ENCODE peak calls at places on chromosome 21, in six cellular contexts. D is fibroblast of mammary gland, K is GM13976, T is ascending aorta, G is omental fat pad, I is esophagus squamous epithelium. H is an unnamed sample.

GRCh38 chr21:39663742-39664492 is 51.2 kb downstream of the B3GALT5 start:
- DNase-seq in D (no peak), K (no peak), T (peak), G (no peak), I (no peak), H (no peak)

GRCh38 chr21:28771790-28772501 is 220.7 kb downstream of the LTN1 start:
- DNase-seq in D (peak), K (no peak), T (peak), G (no peak), I (no peak), H (no peak)

GRCh38 chr21:28791595-28792282 is 200.9 kb downstream of the LTN1 start:
- DNase-seq in D (no peak), K (no peak), T (no peak), G (no peak), I (no peak), H (no peak)

GRCh38 chr21:28333455-28334108 is 659.1 kb downstream of the LTN1 start:
- DNase-seq in D (peak), K (no peak), T (no peak), G (no peak), I (no peak), H (no peak)

GRCh38 chr21:43965911-43966585 is 46.1 kb upstream of the TRAPPC10 start:
- DNase-seq in D (no peak), K (no peak), T (no peak), G (no peak), I (no peak), H (no peak)

GRCh38 chr21:20618878-20619277 is 379.3 kb upstream of the NCAM2 start:
- DNase-seq in D (no peak), K (no peak), T (no peak), G (no peak), I (no peak), H (no peak)

GRCh38 chr21:24868117-24868516 is 739.2 kb downstream of the MRPL39 start:
- DNase-seq in D (no peak), K (no peak), T (no peak), G (no peak), I (no peak), H (no peak)

GRCh38 chr21:43812139-43812821 is 22.9 kb downstream of the RRP1 start:
- DNase-seq in D (no peak), K (no peak), T (no peak), G (no peak), I (no peak), H (no peak)

GRCh38 chr21:40507978-40508377 is 339.0 kb downstream of the DSCAM start:
- DNase-seq in D (peak), K (no peak), T (no peak), G (no peak), I (no peak), H (no peak)

GRCh38 chr21:14358775-14359174 is 24.2 kb downstream of the HSPA13 start:
- DNase-seq in D (peak), K (no peak), T (no peak), G (no peak), I (no peak), H (no peak)

GRCh38 chr21:29376556-29376955 is 77.8 kb downstream of the BACH1 start:
- DNase-seq in D (peak), K (peak), T (no peak), G (no peak), I (no peak), H (peak)

GRCh38 chr21:17828223-17828622 is 9.1 kb upstream of the C21orf91 start:
- DNase-seq in D (peak), K (no peak), T (no peak), G (no peak), I (no peak), H (no peak)

GRCh38 chr21:36482673-36483072 is 2.8 kb upstream of the CLDN14 start:
- DNase-seq in D (no peak), K (no peak), T (no peak), G (no peak), I (no peak), H (no peak)

GRCh38 chr21:14531927-14532326 is 14.2 kb downstream of the SAMSN1 start:
- DNase-seq in D (no peak), K (no peak), T (no peak), G (no peak), I (no peak), H (no peak)

GRCh38 chr21:39971961-39972360 is 104.7 kb downstream of the PCP4 start:
- DNase-seq in D (no peak), K (no peak), T (no peak), G (no peak), I (no peak), H (no peak)

GRCh38 chr21:36385233-36385908 is at the start of gene CHAF1B:
- DNase-seq in D (peak), K (peak), T (peak), G (peak), I (no peak), H (peak)

GRCh38 chr21:44969066-44969649 is 29.3 kb downstream of the SLX9 start:
- DNase-seq in D (no peak), K (no peak), T (no peak), G (no peak), I (no peak), H (no peak)
- TF ChIP-seq CTCF in D (no peak), K (no peak), T (no peak), G (no peak), I (no peak), H (no peak)

GRCh38 chr21:16605588-16605987 is 875.8 kb downstream of the USP25 start:
- DNase-seq in D (peak), K (no peak), T (no peak), G (no peak), I (no peak), H (no peak)

DNA sequence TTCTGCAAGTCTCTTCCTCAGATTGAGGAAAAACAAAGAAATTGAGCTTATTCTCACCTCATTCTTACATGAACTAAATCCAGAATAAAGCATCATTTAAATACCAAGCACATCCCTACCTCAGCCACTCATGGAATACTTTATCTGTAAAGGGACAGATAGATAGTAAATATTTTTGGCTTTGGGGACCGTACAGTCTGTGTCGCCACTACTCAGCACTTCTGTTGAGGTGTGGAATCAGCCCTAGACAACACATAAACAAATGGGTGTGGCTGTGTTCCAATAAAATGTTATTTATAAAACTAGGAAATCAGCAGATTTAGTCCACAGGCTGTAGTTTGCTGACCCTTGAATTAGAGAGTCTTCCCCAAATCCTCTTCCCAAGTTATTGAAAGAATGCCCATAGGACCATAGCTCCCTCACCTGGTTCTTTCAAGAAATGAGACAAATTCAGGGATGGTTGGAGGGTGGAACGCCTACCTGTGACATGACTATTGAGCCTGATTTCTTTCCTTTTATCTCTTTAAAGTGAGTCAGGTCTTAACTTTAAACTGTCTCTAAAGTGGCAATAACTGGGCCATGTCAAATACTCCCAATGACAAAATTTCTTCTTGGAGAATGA is 878.5 kb downstream of the USP25 start:
- DNase-seq in D (peak), K (no peak), T (no peak), G (no peak), I (no peak), H (no peak)
- TF ChIP-seq CTCF in D (peak), K (no peak), T (no peak), G (no peak), I (peak), H (no peak)

GRCh38 chr21:37546299-37546908 is 179.8 kb downstream of the DYRK1A start:
- DNase-seq in D (no peak), K (no peak), T (peak), G (no peak), I (no peak), H (no peak)
- TF ChIP-seq CTCF in D (no peak), K (no peak), T (no peak), G (no peak), I (no peak), H (no peak)

DNA sequence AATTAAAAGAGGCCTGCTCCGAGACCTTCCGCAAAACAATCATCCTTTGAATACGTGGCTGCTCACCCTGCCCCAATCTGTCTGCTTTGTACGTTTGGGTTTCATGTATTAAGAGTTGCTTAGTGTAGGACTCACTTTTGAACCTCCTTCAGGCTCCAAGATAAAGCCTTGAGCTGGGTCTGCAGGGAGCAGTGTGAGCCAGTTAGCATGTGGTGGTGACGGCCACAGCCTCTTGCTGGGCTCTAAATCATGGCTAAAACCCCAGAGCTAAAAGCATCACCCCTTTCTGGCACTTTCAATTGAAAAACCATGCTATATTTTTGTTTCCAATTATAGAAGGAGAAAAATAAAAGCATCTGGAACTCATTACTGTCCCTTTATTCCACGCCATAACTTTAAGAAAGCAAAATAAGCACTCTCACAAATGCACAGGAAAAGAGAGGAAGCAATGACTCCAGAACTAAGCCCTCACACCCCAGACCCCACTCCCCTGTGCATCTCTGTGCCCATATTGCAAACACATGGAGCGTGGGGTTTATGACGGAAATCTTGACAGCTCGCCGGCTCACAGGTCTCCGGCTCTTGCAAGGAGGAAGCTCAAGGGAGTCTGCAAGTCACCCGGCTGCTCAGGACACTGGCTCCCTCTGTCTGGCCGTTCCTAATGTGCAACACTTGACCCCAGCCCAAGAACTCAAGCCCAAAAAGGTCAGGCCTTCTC is 135.5 kb downstream of the MIS18A start:
- DNase-seq in D (peak), K (no peak), T (no peak), G (no peak), I (no peak), H (no peak)
- TF ChIP-seq CTCF in D (peak), K (no peak), T (peak), G (no peak), I (no peak), H (no peak)

DNA sequence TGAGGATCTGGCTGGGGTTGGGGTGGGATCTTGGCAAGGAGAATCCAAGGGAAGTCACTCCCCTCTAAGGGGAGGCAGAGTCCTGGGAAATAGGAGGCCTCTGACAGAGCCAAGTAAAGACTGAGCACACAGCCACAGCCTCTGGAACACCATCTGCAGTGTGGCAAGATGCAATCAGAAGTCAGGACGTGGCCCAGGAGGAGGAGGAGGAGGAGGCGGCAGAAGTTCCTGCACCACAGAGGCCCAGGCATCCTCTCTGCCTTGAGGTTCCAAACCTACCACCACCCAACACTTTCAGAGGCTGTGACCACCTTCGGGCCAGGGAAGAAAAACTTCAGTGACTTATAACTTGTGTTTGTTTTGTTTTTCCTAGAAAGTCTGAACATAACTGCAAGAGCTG is 23.7 kb upstream of the KCNE2 start:
- DNase-seq in D (no peak), K (no peak), T (no peak), G (no peak), I (no peak), H (no peak)
- TF ChIP-seq CTCF in D (no peak), K (no peak), T (no peak), G (no peak), I (no peak), H (no peak)

GRCh38 chr21:45935628-45936027 is 45.9 kb upstream of the COL6A1 start:
- DNase-seq in D (peak), K (no peak), T (no peak), G (no peak), I (no peak), H (no peak)

GRCh38 chr21:45934071-45934470 is 47.5 kb upstream of the COL6A1 start:
- DNase-seq in D (no peak), K (no peak), T (no peak), G (no peak), I (no peak), H (no peak)

GRCh38 chr21:45931397-45931969 is 50.1 kb upstream of the COL6A1 start:
- DNase-seq in D (no peak), K (no peak), T (no peak), G (no peak), I (no peak), H (no peak)

GRCh38 chr21:45932922-45933502 is 48.6 kb upstream of the COL6A1 start:
- DNase-seq in D (no peak), K (no peak), T (no peak), G (no peak), I (no peak), H (no peak)

DNA sequence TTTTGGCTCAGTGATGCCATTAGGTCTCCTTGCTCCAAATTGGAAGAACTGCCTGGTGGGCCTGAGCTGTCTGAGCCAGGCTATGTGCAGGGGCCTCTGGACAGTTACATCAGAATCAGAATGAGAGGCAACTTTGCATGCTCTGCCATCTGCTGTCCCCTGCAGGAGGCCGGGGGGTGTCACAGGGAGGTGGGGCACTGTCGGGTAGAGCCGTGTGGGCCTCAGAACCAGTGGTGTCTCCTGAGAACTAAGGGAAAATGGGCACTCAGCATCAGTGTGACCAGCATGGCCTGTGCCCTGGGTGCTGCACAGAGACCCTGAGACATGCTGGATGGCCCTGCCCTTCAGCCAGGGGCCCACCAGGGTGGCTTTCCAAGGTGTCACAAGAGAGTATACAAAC is 47.0 kb upstream of the COL6A1 start:
- DNase-seq in D (no peak), K (no peak), T (no peak), G (no peak), I (no peak), H (no peak)
- TF ChIP-seq CTCF in D (no peak), K (no peak), T (no peak), G (no peak), I (no peak), H (no peak)

GRCh38 chr21:42234464-42235241 is 15.7 kb downstream of the ABCG1 start:
- DNase-seq in D (no peak), K (peak), T (peak), G (no peak), I (no peak), H (peak)

GRCh38 chr21:42234026-42234425 is 15.1 kb downstream of the ABCG1 start:
- DNase-seq in D (no peak), K (no peak), T (no peak), G (no peak), I (no peak), H (no peak)

GRCh38 chr21:42232176-42232825 is 13.4 kb downstream of the ABCG1 start:
- DNase-seq in D (no peak), K (no peak), T (no peak), G (no peak), I (no peak), H (no peak)

GRCh38 chr21:42231761-42232160 is 12.8 kb downstream of the ABCG1 start:
- DNase-seq in D (no peak), K (no peak), T (no peak), G (no peak), I (no peak), H (no peak)

DNA sequence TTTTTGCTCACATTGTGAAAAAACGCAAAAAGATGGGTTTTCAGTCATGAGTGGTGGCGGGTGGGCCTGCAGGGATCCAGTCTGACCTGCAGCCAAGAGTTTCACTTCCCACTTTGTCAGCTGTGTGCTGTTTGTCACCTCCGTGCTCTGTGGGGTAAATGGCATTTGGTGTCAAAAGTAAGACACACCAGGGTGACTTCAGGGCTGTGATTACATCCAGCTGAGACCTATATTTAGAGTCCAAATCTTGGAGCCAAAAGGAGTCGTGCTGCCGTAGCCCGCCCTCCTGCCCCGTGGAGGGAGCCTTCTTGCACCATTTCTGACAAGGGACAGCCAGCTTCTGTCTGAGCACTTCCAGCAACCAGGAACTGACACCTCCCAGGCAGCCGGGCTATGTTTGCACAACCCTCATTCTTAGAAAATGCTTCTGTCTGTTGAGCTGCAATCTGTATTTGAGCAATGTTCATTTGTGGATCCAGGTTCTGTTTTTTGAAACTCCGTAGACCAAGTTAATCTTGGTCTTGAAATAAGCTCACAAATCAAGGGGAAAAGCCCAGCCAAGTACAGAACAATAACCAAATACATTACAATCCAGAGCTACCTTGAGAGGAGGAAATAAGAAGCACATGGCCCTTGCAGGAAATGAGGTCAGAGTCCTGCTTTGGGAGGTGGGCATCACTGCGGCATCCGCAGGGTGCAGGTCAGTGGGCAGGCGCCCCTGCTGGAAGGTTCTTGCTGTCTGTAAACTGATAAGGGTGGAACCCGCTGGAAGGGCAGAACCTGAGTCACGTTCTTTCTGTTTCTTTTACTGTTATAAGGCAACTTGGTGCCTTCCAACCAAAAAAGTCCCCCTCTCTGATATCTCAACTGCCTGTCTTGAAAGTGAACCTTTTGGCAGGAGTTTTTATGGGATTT is 14.4 kb downstream of the ABCG1 start:
- DNase-seq in D (peak), K (peak), T (peak), G (no peak), I (no peak), H (peak)
- TF ChIP-seq CTCF in D (peak), K (peak), T (peak), G (no peak), I (peak), H (no peak)

DNA sequence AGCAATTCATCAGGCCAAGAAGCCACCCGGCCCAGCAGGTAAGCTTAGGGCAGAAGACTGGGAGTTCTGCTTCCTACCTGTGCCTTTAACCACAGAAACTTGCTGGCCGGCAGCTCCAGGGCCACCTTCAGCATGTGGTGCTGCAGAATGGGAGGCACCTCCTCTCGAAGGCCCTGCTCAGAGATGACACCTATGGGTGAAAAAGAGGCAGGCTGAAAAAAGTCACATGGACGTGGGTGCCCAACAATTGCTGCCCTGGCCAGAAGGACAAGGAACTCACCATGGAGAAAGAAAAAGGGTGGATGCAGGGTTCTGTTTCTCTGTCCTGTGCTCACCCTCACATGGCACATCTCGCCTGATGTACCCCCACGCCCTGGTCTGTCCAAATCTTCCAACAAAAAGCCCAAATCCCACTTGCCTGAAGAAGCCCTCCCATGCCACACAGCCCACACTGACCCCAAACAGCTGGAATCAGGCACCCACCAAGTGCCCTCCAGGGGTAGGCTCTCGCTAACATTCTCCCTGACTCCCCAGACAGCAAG is 33.0 kb downstream of the URB1 start:
- DNase-seq in D (peak), K (no peak), T (no peak), G (no peak), I (no peak), H (no peak)
- TF ChIP-seq CTCF in D (peak), K (no peak), T (no peak), G (no peak), I (peak), H (no peak)

H was measured in endothelial cell.